ENCODE peak calls at places on chromosomes 3 and 15, in seven cellular contexts. One of them, this sample, is unnamed.

GRCh38 chr15:100114100-100114499 is 227.7 kb downstream of the ADAMTS17 start:
- DNase-seq in HCT116: no peak
- DNase-seq in AG10803: peak
- DNase-seq in progenitor cell of endocrine pancreas: no peak
- DNase-seq in neural crest cell: peak
- DNase-seq in GM23338: no peak
- DNase-seq in glutamatergic neuron: no peak
- DNase-seq in this sample: no peak

GRCh38 chr15:101000271-101000681 is 81.1 kb downstream of the LRRK1 start:
- DNase-seq in HCT116: no peak
- DNase-seq in AG10803: peak
- DNase-seq in progenitor cell of endocrine pancreas: no peak
- DNase-seq in neural crest cell: no peak
- DNase-seq in GM23338: peak
- DNase-seq in glutamatergic neuron: no peak
- DNase-seq in this sample: no peak

GRCh38 chr3:27756877-27757276 is 34.8 kb upstream of the EOMES start:
- DNase-seq in HCT116: no peak
- DNase-seq in AG10803: no peak
- DNase-seq in progenitor cell of endocrine pancreas: no peak
- DNase-seq in neural crest cell: no peak
- DNase-seq in GM23338: no peak
- DNase-seq in glutamatergic neuron: no peak
- DNase-seq in this sample: no peak

GRCh38 chr15:31344824-31345605 is 18.4 kb downstream of the KLF13 start:
- DNase-seq in HCT116: no peak
- DNase-seq in AG10803: peak
- DNase-seq in progenitor cell of endocrine pancreas: no peak
- DNase-seq in neural crest cell: no peak
- DNase-seq in GM23338: no peak
- DNase-seq in glutamatergic neuron: no peak
- DNase-seq in this sample: no peak

GRCh38 chr15:66923438-66923881 is 141.9 kb upstream of the SMAD3 start:
- DNase-seq in HCT116: peak
- DNase-seq in AG10803: no peak
- DNase-seq in progenitor cell of endocrine pancreas: no peak
- DNase-seq in neural crest cell: peak
- DNase-seq in GM23338: peak
- DNase-seq in glutamatergic neuron: peak
- DNase-seq in this sample: peak

GRCh38 chr3:176633511-176633910 is 563.8 kb downstream of the TBL1XR1 start:
- DNase-seq in HCT116: no peak
- DNase-seq in AG10803: no peak
- DNase-seq in progenitor cell of endocrine pancreas: no peak
- DNase-seq in neural crest cell: no peak
- DNase-seq in GM23338: peak
- DNase-seq in glutamatergic neuron: no peak
- DNase-seq in this sample: no peak

GRCh38 chr3:67719333-67719732 is 64.9 kb upstream of the SUCLG2 start:
- DNase-seq in HCT116: no peak
- DNase-seq in AG10803: peak
- DNase-seq in progenitor cell of endocrine pancreas: no peak
- DNase-seq in neural crest cell: no peak
- DNase-seq in GM23338: no peak
- DNase-seq in glutamatergic neuron: no peak
- DNase-seq in this sample: no peak

GRCh38 chr15:40936709-40937666 is 7.8 kb downstream of the DLL4 start:
- DNase-seq in HCT116: no peak
- DNase-seq in AG10803: no peak
- DNase-seq in progenitor cell of endocrine pancreas: no peak
- DNase-seq in neural crest cell: no peak
- DNase-seq in GM23338: no peak
- DNase-seq in glutamatergic neuron: no peak
- DNase-seq in this sample: no peak

GRCh38 chr15:55907797-55908196 is 85.6 kb downstream of the NEDD4 start:
- DNase-seq in HCT116: peak
- DNase-seq in AG10803: peak
- DNase-seq in progenitor cell of endocrine pancreas: no peak
- DNase-seq in neural crest cell: no peak
- DNase-seq in GM23338: no peak
- DNase-seq in glutamatergic neuron: no peak
- DNase-seq in this sample: no peak

GRCh38 chr3:312170-312569 is 115.6 kb downstream of the CHL1 start:
- DNase-seq in HCT116: no peak
- DNase-seq in AG10803: no peak
- DNase-seq in progenitor cell of endocrine pancreas: no peak
- DNase-seq in neural crest cell: no peak
- DNase-seq in GM23338: no peak
- DNase-seq in glutamatergic neuron: no peak
- DNase-seq in this sample: no peak

GRCh38 chr15:85494035-85494793 is 113.8 kb downstream of the AKAP13 start:
- DNase-seq in HCT116: peak
- DNase-seq in AG10803: peak
- DNase-seq in progenitor cell of endocrine pancreas: no peak
- DNase-seq in neural crest cell: no peak
- DNase-seq in GM23338: no peak
- DNase-seq in glutamatergic neuron: no peak
- DNase-seq in this sample: no peak

GRCh38 chr3:54146383-54147239 is 24.3 kb downstream of the CACNA2D3 start:
- DNase-seq in HCT116: peak
- DNase-seq in AG10803: peak
- DNase-seq in progenitor cell of endocrine pancreas: peak
- DNase-seq in neural crest cell: peak
- DNase-seq in GM23338: peak
- DNase-seq in glutamatergic neuron: peak
- DNase-seq in this sample: peak

GRCh38 chr3:195114786-195115597 is 156.0 kb downstream of the XXYLT1 start:
- DNase-seq in HCT116: no peak
- DNase-seq in AG10803: no peak
- DNase-seq in progenitor cell of endocrine pancreas: no peak
- DNase-seq in neural crest cell: no peak
- DNase-seq in GM23338: no peak
- DNase-seq in glutamatergic neuron: no peak
- DNase-seq in this sample: no peak

GRCh38 chr15:72835289-72835890 is 51.8 kb upstream of the ADPGK start:
- DNase-seq in HCT116: peak
- DNase-seq in AG10803: no peak
- DNase-seq in progenitor cell of endocrine pancreas: no peak
- DNase-seq in neural crest cell: no peak
- DNase-seq in GM23338: peak
- DNase-seq in glutamatergic neuron: peak
- DNase-seq in this sample: no peak

GRCh38 chr15:63933522-63933921 is 99.8 kb upstream of the HERC1 start:
- DNase-seq in HCT116: peak
- DNase-seq in AG10803: peak
- DNase-seq in progenitor cell of endocrine pancreas: no peak
- DNase-seq in neural crest cell: no peak
- DNase-seq in GM23338: no peak
- DNase-seq in glutamatergic neuron: no peak
- DNase-seq in this sample: no peak

GRCh38 chr3:132593950-132594328 is 3.1 kb upstream of the ACKR4 start:
- DNase-seq in HCT116: no peak
- DNase-seq in AG10803: peak
- DNase-seq in progenitor cell of endocrine pancreas: no peak
- DNase-seq in neural crest cell: no peak
- DNase-seq in GM23338: no peak
- DNase-seq in glutamatergic neuron: no peak
- DNase-seq in this sample: no peak

GRCh38 chr15:51077565-51078153 is 17.0 kb downstream of the TNFAIP8L3 start:
- DNase-seq in HCT116: no peak
- DNase-seq in AG10803: peak
- DNase-seq in progenitor cell of endocrine pancreas: peak
- DNase-seq in neural crest cell: peak
- DNase-seq in GM23338: peak
- DNase-seq in glutamatergic neuron: peak
- DNase-seq in this sample: peak

GRCh38 chr3:179107617-179108016 is 36.0 kb upstream of the ZMAT3 start:
- DNase-seq in HCT116: no peak
- DNase-seq in AG10803: no peak
- DNase-seq in progenitor cell of endocrine pancreas: no peak
- DNase-seq in neural crest cell: no peak
- DNase-seq in GM23338: no peak
- DNase-seq in glutamatergic neuron: no peak
- DNase-seq in this sample: no peak

DNA sequence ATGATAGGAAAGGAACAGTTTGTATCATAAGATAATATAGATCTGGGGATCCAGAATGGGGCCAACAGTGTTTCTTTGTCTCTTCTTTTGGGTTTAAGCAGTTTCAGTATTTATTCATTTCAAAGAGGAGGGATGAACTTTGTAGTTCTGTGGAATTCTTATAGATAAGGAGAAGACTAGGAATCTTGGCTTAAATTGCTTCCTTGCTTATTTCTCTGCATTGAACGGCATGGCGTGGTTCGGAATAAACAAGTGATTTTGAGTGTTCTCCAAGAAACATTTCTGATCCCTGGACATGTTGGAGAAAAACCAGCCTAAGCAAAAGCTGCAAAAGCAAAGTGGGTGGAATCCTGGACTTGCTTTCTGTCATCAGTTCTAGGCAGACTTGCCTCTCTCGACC is 78.5 kb downstream of the CLDN11 start:
- DNase-seq in HCT116: no peak
- DNase-seq in AG10803: no peak
- DNase-seq in progenitor cell of endocrine pancreas: no peak
- DNase-seq in neural crest cell: no peak
- DNase-seq in GM23338: no peak
- DNase-seq in glutamatergic neuron: no peak
- DNase-seq in this sample: no peak
- TF ChIP-seq CTCF in HCT116: no peak
- TF ChIP-seq CTCF in AG10803: no peak
- TF ChIP-seq CTCF in progenitor cell of endocrine pancreas: no peak
- TF ChIP-seq CTCF in neural crest cell: no peak
- TF ChIP-seq CTCF in GM23338: no peak
- TF ChIP-seq CTCF in glutamatergic neuron: no peak
- TF ChIP-seq CTCF in this sample: no peak

GRCh38 chr15:49832421-49832980 is 211.7 kb downstream of the DTWD1 start:
- DNase-seq in HCT116: no peak
- DNase-seq in AG10803: peak
- DNase-seq in progenitor cell of endocrine pancreas: peak
- DNase-seq in neural crest cell: no peak
- DNase-seq in GM23338: peak
- DNase-seq in glutamatergic neuron: no peak
- DNase-seq in this sample: no peak
- TF ChIP-seq CTCF in HCT116: peak
- TF ChIP-seq CTCF in AG10803: peak
- TF ChIP-seq CTCF in progenitor cell of endocrine pancreas: peak
- TF ChIP-seq CTCF in neural crest cell: no peak
- TF ChIP-seq CTCF in GM23338: peak
- TF ChIP-seq CTCF in glutamatergic neuron: no peak
- TF ChIP-seq CTCF in this sample: no peak

DNA sequence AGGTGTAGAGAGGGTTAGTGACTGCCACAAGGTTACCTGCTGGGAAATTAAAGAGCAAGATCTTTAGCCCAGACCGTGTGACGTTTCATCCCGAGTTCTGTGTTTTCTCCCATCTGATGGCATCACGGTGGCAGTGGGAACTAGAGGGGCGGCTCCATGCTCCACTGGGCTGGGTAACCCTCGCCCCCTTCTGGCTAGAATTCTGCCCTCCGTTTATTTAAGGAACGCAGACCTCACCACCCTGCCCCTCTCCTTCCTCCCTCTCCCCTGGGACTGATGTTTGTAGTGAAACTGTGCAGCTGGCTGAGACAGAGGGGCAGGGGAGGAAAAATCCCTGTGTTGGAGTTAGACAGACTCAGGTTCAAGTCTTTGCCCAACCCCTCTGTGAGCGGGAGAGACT is 65.6 kb downstream of the ITGA11 start:
- DNase-seq in HCT116: no peak
- DNase-seq in AG10803: no peak
- DNase-seq in progenitor cell of endocrine pancreas: no peak
- DNase-seq in neural crest cell: no peak
- DNase-seq in GM23338: peak
- DNase-seq in glutamatergic neuron: no peak
- DNase-seq in this sample: no peak
- TF ChIP-seq CTCF in HCT116: peak
- TF ChIP-seq CTCF in AG10803: no peak
- TF ChIP-seq CTCF in progenitor cell of endocrine pancreas: no peak
- TF ChIP-seq CTCF in neural crest cell: no peak
- TF ChIP-seq CTCF in GM23338: peak
- TF ChIP-seq CTCF in glutamatergic neuron: no peak
- TF ChIP-seq CTCF in this sample: no peak

DNA sequence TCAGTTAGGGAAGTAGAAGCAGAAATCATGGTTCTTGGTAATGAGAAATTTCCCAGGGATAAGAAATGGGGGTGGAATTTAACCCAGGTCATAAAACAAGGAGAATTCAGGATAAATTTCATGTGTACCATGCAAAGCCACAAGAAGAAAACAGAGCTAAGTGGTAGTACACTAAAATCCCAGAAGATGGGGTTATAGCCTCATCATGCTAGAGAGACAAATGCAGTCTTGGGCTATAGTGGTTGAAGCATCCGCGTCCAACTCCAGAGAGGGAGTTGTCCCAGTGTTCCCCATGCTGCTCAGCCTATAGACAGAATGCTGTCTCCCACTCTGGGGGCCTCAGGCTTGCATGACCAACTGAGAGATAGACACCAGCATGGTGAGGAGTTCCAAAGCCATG is 36.2 kb upstream of the CLRN1 start:
- DNase-seq in HCT116: peak
- DNase-seq in AG10803: peak
- DNase-seq in progenitor cell of endocrine pancreas: no peak
- DNase-seq in neural crest cell: no peak
- DNase-seq in GM23338: peak
- DNase-seq in glutamatergic neuron: no peak
- DNase-seq in this sample: no peak
- TF ChIP-seq CTCF in HCT116: peak
- TF ChIP-seq CTCF in AG10803: peak
- TF ChIP-seq CTCF in progenitor cell of endocrine pancreas: peak
- TF ChIP-seq CTCF in neural crest cell: peak
- TF ChIP-seq CTCF in GM23338: peak
- TF ChIP-seq CTCF in glutamatergic neuron: no peak
- TF ChIP-seq CTCF in this sample: no peak

GRCh38 chr15:48112242-48112641 is 8.5 kb upstream of the SLC24A5 start:
- DNase-seq in HCT116: peak
- DNase-seq in AG10803: peak
- DNase-seq in progenitor cell of endocrine pancreas: peak
- DNase-seq in neural crest cell: no peak
- DNase-seq in GM23338: peak
- DNase-seq in glutamatergic neuron: peak
- DNase-seq in this sample: peak
- TF ChIP-seq CTCF in HCT116: peak
- TF ChIP-seq CTCF in AG10803: peak
- TF ChIP-seq CTCF in progenitor cell of endocrine pancreas: peak
- TF ChIP-seq CTCF in neural crest cell: peak
- TF ChIP-seq CTCF in GM23338: peak
- TF ChIP-seq CTCF in glutamatergic neuron: no peak
- TF ChIP-seq CTCF in this sample: no peak

GRCh38 chr15:74423443-74424257 is 10.1 kb downstream of the SEMA7A start:
- DNase-seq in HCT116: peak
- DNase-seq in AG10803: no peak
- DNase-seq in progenitor cell of endocrine pancreas: no peak
- DNase-seq in neural crest cell: no peak
- DNase-seq in GM23338: no peak
- DNase-seq in glutamatergic neuron: no peak
- DNase-seq in this sample: no peak
- TF ChIP-seq CTCF in HCT116: no peak
- TF ChIP-seq CTCF in AG10803: no peak
- TF ChIP-seq CTCF in progenitor cell of endocrine pancreas: no peak
- TF ChIP-seq CTCF in neural crest cell: no peak
- TF ChIP-seq CTCF in GM23338: no peak
- TF ChIP-seq CTCF in glutamatergic neuron: no peak
- TF ChIP-seq CTCF in this sample: no peak